ENCODE peak calls at places on chromosomes 11 and 22, in eight cellular contexts. One of them, this sample, is unnamed.

GRCh38 chr22:22558972-22559603 is at the start of gene PRAME:
- DNase-seq in tibial artery: no peak
- DNase-seq in KBM-7: peak; percentile 97
- DNase-seq in HepG2: peak; percentile 79
- DNase-seq in amniotic epithelial cell: peak; percentile 39
- DNase-seq in H7: peak; percentile 89
- DNase-seq in lower lobe of right lung: peak; percentile 75
- DNase-seq in hippocampal formation: no peak
- DNase-seq in this sample: peak; percentile 23

GRCh38 chr11:67489203-67489859 is 6.5 kb downstream of the AIP start:
- DNase-seq in tibial artery: no peak
- DNase-seq in KBM-7: no peak
- DNase-seq in HepG2: no peak
- DNase-seq in amniotic epithelial cell: no peak
- DNase-seq in H7: peak; percentile 42
- DNase-seq in lower lobe of right lung: no peak
- DNase-seq in hippocampal formation: no peak
- DNase-seq in this sample: no peak

GRCh38 chr22:46965552-46966494 is 203.4 kb downstream of the TBC1D22A start:
- DNase-seq in tibial artery: no peak
- DNase-seq in KBM-7: no peak
- DNase-seq in HepG2: no peak
- DNase-seq in amniotic epithelial cell: no peak
- DNase-seq in H7: no peak
- DNase-seq in lower lobe of right lung: no peak
- DNase-seq in hippocampal formation: no peak
- DNase-seq in this sample: no peak

GRCh38 chr22:41904450-41905410 is 10.1 kb downstream of the SHISA8 start:
- DNase-seq in tibial artery: no peak
- DNase-seq in KBM-7: no peak
- DNase-seq in HepG2: no peak
- DNase-seq in amniotic epithelial cell: no peak
- DNase-seq in H7: no peak
- DNase-seq in lower lobe of right lung: no peak
- DNase-seq in hippocampal formation: no peak
- DNase-seq in this sample: no peak

GRCh38 chr11:126173257-126173656 is 38.2 kb downstream of the RPUSD4 start:
- DNase-seq in tibial artery: no peak
- DNase-seq in KBM-7: no peak
- DNase-seq in HepG2: no peak
- DNase-seq in amniotic epithelial cell: no peak
- DNase-seq in H7: no peak
- DNase-seq in lower lobe of right lung: no peak
- DNase-seq in hippocampal formation: no peak
- DNase-seq in this sample: no peak

GRCh38 chr11:134999490-135000066 is 587.5 kb upstream of the B3GAT1 start:
- DNase-seq in tibial artery: no peak
- DNase-seq in KBM-7: no peak
- DNase-seq in HepG2: no peak
- DNase-seq in amniotic epithelial cell: no peak
- DNase-seq in H7: no peak
- DNase-seq in lower lobe of right lung: no peak
- DNase-seq in hippocampal formation: no peak
- DNase-seq in this sample: no peak

GRCh38 chr11:61737131-61737530 is 15.3 kb upstream of the MYRF start:
- DNase-seq in tibial artery: no peak
- DNase-seq in KBM-7: peak; percentile 27
- DNase-seq in HepG2: no peak
- DNase-seq in amniotic epithelial cell: no peak
- DNase-seq in H7: no peak
- DNase-seq in lower lobe of right lung: no peak
- DNase-seq in hippocampal formation: no peak
- DNase-seq in this sample: no peak

GRCh38 chr11:2902784-2903671 is 17.5 kb upstream of the CDKN1C start:
- DNase-seq in tibial artery: no peak
- DNase-seq in KBM-7: no peak
- DNase-seq in HepG2: peak; percentile 74
- DNase-seq in amniotic epithelial cell: no peak
- DNase-seq in H7: peak; percentile 80
- DNase-seq in lower lobe of right lung: no peak
- DNase-seq in hippocampal formation: no peak
- DNase-seq in this sample: no peak

GRCh38 chr22:50081426-50082196 is 3.6 kb downstream of the MLC1 start:
- DNase-seq in tibial artery: no peak
- DNase-seq in KBM-7: no peak
- DNase-seq in HepG2: no peak
- DNase-seq in amniotic epithelial cell: no peak
- DNase-seq in H7: peak; percentile 60
- DNase-seq in lower lobe of right lung: no peak
- DNase-seq in hippocampal formation: no peak
- DNase-seq in this sample: no peak

GRCh38 chr11:1078191-1078601 is 3.5 kb downstream of the MUC2 start:
- DNase-seq in tibial artery: no peak
- DNase-seq in KBM-7: no peak
- DNase-seq in HepG2: no peak
- DNase-seq in amniotic epithelial cell: no peak
- DNase-seq in H7: no peak
- DNase-seq in lower lobe of right lung: peak; percentile 39
- DNase-seq in hippocampal formation: no peak
- DNase-seq in this sample: no peak

GRCh38 chr11:110125632-110126031 is 32.4 kb downstream of the ZC3H12C start:
- DNase-seq in tibial artery: no peak
- DNase-seq in KBM-7: no peak
- DNase-seq in HepG2: peak; percentile 44
- DNase-seq in amniotic epithelial cell: peak; percentile 98
- DNase-seq in H7: no peak
- DNase-seq in lower lobe of right lung: no peak
- DNase-seq in hippocampal formation: no peak
- DNase-seq in this sample: peak; percentile 47

GRCh38 chr11:25247336-25247735 is 750.5 kb downstream of the LUZP2 start:
- DNase-seq in tibial artery: no peak
- DNase-seq in KBM-7: no peak
- DNase-seq in HepG2: no peak
- DNase-seq in amniotic epithelial cell: no peak
- DNase-seq in H7: no peak
- DNase-seq in lower lobe of right lung: no peak
- DNase-seq in hippocampal formation: no peak
- DNase-seq in this sample: no peak

GRCh38 chr11:57082125-57082524 is 93.4 kb downstream of the OR5AK2 start:
- DNase-seq in tibial artery: no peak
- DNase-seq in KBM-7: no peak
- DNase-seq in HepG2: no peak
- DNase-seq in amniotic epithelial cell: no peak
- DNase-seq in H7: no peak
- DNase-seq in lower lobe of right lung: no peak
- DNase-seq in hippocampal formation: no peak
- DNase-seq in this sample: no peak

GRCh38 chr22:40156001-40156516 is 21.7 kb upstream of the TNRC6B start:
- DNase-seq in tibial artery: no peak
- DNase-seq in KBM-7: peak; percentile 82
- DNase-seq in HepG2: peak; percentile 93
- DNase-seq in amniotic epithelial cell: peak; percentile 77
- DNase-seq in H7: peak; percentile 55
- DNase-seq in lower lobe of right lung: no peak
- DNase-seq in hippocampal formation: no peak
- DNase-seq in this sample: peak; percentile 83

GRCh38 chr11:15605094-15605493 is 490.4 kb downstream of the INSC start:
- DNase-seq in tibial artery: no peak
- DNase-seq in KBM-7: no peak
- DNase-seq in HepG2: no peak
- DNase-seq in amniotic epithelial cell: no peak
- DNase-seq in H7: no peak
- DNase-seq in lower lobe of right lung: no peak
- DNase-seq in hippocampal formation: no peak
- DNase-seq in this sample: no peak

GRCh38 chr22:39349506-39349966 is 255 bp upstream of the SYNGR1 start:
- DNase-seq in tibial artery: no peak
- DNase-seq in KBM-7: no peak
- DNase-seq in HepG2: no peak
- DNase-seq in amniotic epithelial cell: no peak
- DNase-seq in H7: peak; percentile 100
- DNase-seq in lower lobe of right lung: peak; percentile 48
- DNase-seq in hippocampal formation: peak; percentile 45
- DNase-seq in this sample: no peak

GRCh38 chr22:36222887-36223450 is 16.4 kb downstream of the APOL2 start:
- DNase-seq in tibial artery: no peak
- DNase-seq in KBM-7: no peak
- DNase-seq in HepG2: no peak
- DNase-seq in amniotic epithelial cell: no peak
- DNase-seq in H7: no peak
- DNase-seq in lower lobe of right lung: no peak
- DNase-seq in hippocampal formation: no peak
- DNase-seq in this sample: no peak

GRCh38 chr11:108224908-108225786 is 2.3 kb downstream of the ATM start:
- DNase-seq in tibial artery: no peak
- DNase-seq in KBM-7: peak; percentile 79
- DNase-seq in HepG2: no peak
- DNase-seq in amniotic epithelial cell: no peak
- DNase-seq in H7: no peak
- DNase-seq in lower lobe of right lung: no peak
- DNase-seq in hippocampal formation: no peak
- DNase-seq in this sample: no peak

GRCh38 chr11:17547932-17548331 is 873 bp downstream of the OTOG start:
- DNase-seq in tibial artery: no peak
- DNase-seq in KBM-7: no peak
- DNase-seq in HepG2: no peak
- DNase-seq in amniotic epithelial cell: no peak
- DNase-seq in H7: peak; percentile 80
- DNase-seq in lower lobe of right lung: no peak
- DNase-seq in hippocampal formation: no peak
- DNase-seq in this sample: no peak